ENCODE peak calls at places on chromosomes 1 and 21, in ten cellular contexts. P, L, O, G, U, C, E, D, H and V are unnamed samples.

GRCh38 chr1:185935360-185935759 is 201.2 kb downstream of the HMCN1 start:
- DNase-seq in O (no peak), D (no peak), C (no peak), L (no peak), U (no peak), P (no peak), E (no peak), G (no peak), H (no peak), V (no peak)

GRCh38 chr1:23791434-23792047 is 596 bp downstream of the LYPLA2 start:
- DNase-seq in O (peak; percentile 57), D (peak; percentile 94), E (peak; percentile 18), U (no peak), C (no peak), P (peak; percentile 45), H (peak; percentile 61), G (no peak), L (peak; percentile 49), V (no peak)

GRCh38 chr1:37661401-37661800 is 26.7 kb upstream of the RSPO1 start:
- DNase-seq in O (no peak), G (peak; percentile 20), H (no peak), E (no peak), C (no peak), U (peak; percentile 49), L (no peak), P (no peak), D (peak; percentile 85), V (no peak)

GRCh38 chr1:156157974-156158373 is 4.6 kb downstream of the SEMA4A start:
- DNase-seq in G (no peak), C (no peak), P (no peak), U (no peak), E (no peak), L (no peak), D (no peak), O (no peak), H (no peak), V (no peak)

GRCh38 chr1:155320661-155321576 is at the start of gene RUSC1:
- DNase-seq in D (peak; percentile 92), E (peak; percentile 66), U (no peak), H (peak; percentile 92), G (peak; percentile 46), P (peak; percentile 84), O (peak; percentile 50), L (peak; percentile 58), C (no peak), V (peak; percentile 63)

GRCh38 chr21:39084073-39084472 is 99.2 kb downstream of the PSMG1 start:
- DNase-seq in P (no peak), C (no peak), O (no peak), E (no peak), L (no peak), G (no peak), D (no peak), U (no peak), H (no peak), V (no peak)

GRCh38 chr1:89465201-89465600 is 59.4 kb upstream of the LRRC8B start:
- DNase-seq in P (no peak), C (no peak), O (peak; percentile 37), L (no peak), H (no peak), U (peak; percentile 76), D (no peak), E (no peak), G (no peak), V (no peak)

GRCh38 chr21:28334407-28334806 is 658.3 kb downstream of the LTN1 start:
- DNase-seq in L (no peak), P (no peak), U (no peak), G (no peak), C (no peak), O (peak; percentile 45), D (no peak), H (no peak), E (no peak), V (peak; percentile 21)

GRCh38 chr21:45983981-45984551 is 2.5 kb downstream of the COL6A1 start:
- DNase-seq in U (no peak), P (no peak), G (no peak), L (no peak), C (no peak), D (peak; percentile 95), O (no peak), E (no peak), H (no peak), V (peak; percentile 64)

GRCh38 chr1:53066941-53067738 is 5.1 kb downstream of the PODN start:
- DNase-seq in O (no peak), U (no peak), H (no peak), P (no peak), C (no peak), D (peak; percentile 82), G (peak; percentile 10), L (no peak), E (no peak), V (peak; percentile 20)

GRCh38 chr1:201694615-201695335 is 134.2 kb upstream of the IPO9 start:
- DNase-seq in P (no peak), D (no peak), E (no peak), H (no peak), O (no peak), U (no peak), C (no peak), L (no peak), G (no peak), V (no peak)

GRCh38 chr1:201391225-201391624 is 7.9 kb downstream of the LAD1 start:
- DNase-seq in H (no peak), U (no peak), G (no peak), P (no peak), L (no peak), C (no peak), D (no peak), O (no peak), E (no peak), V (no peak)

GRCh38 chr1:234592240-234592639 is 17.7 kb downstream of the IRF2BP2 start:
- DNase-seq in P (no peak), C (no peak), D (no peak), U (no peak), H (no peak), O (no peak), L (no peak), E (no peak), G (no peak), V (no peak)

GRCh38 chr1:42953182-42954180 is 5.2 kb downstream of the SLC2A1 start:
- DNase-seq in U (no peak), E (no peak), H (no peak), D (peak; percentile 79), G (no peak), C (no peak), L (no peak), P (no peak), O (no peak), V (no peak)
- H3K4me3 ChIP-seq in U (peak overlapping the region; percentile 47), E (no peak overlapping the region), H (no peak overlapping the region), D (no peak overlapping the region), G (no peak overlapping the region), C (no peak overlapping the region), L (no peak overlapping the region), P (no peak overlapping the region), O (peak overlapping the region; percentile 14), V (no peak overlapping the region)

GRCh38 chr21:42636535-42636914 is 16.9 kb upstream of the PDE9A start:
- DNase-seq in G (no peak), E (peak; percentile 89), O (no peak), C (no peak), H (no peak), L (no peak), D (no peak), U (peak; percentile 21), P (no peak), V (peak; percentile 93)
- H3K4me3 ChIP-seq in G (no peak overlapping the region), E (no peak overlapping the region), O (no peak overlapping the region), C (no peak overlapping the region), H (no peak overlapping the region), L (no peak overlapping the region), D (no peak overlapping the region), U (no peak overlapping the region), P (no peak overlapping the region), V (no peak overlapping the region)

GRCh38 chr1:10065344-10065685 is 32.6 kb downstream of the UBE4B start:
- DNase-seq in E (peak; percentile 33), L (peak; percentile 35), O (no peak), U (no peak), C (no peak), G (no peak), D (no peak), P (peak; percentile 88), H (no peak), V (peak; percentile 57)

GRCh38 chr1:10064416-10065343 is 31.9 kb downstream of the UBE4B start:
- DNase-seq in D (no peak), U (no peak), H (no peak), O (no peak), G (no peak), P (no peak), L (no peak), C (no peak), E (no peak), V (no peak)

GRCh38 chr1:10061276-10061675 is 28.5 kb downstream of the UBE4B start:
- DNase-seq in L (no peak), E (no peak), C (no peak), O (no peak), P (no peak), D (no peak), U (no peak), H (no peak), G (no peak), V (no peak)

GRCh38 chr1:10065760-10066159 is 33.0 kb downstream of the UBE4B start:
- DNase-seq in E (no peak), L (no peak), U (no peak), C (no peak), G (no peak), D (no peak), H (no peak), P (no peak), O (no peak), V (no peak)

DNA sequence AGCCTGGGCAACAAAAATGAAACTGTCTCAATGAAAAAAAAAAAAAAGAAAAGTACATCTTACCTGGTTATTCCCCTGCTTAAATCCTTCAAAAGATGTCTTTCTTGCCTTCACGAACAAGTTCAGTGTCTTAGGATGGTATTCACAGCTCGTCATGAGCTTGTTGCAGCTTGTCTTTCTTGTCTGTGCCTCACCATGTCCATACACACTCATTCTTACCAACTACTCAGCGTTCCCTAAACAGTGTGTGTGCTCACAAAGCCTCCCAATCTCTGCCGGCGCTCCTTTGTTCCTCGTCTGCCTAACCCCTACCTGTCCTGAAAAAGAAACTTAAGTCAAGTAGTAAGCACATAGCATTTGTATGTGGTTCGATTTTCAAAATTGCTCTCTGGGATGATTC is 31.1 kb downstream of the UBE4B start:
- DNase-seq in G (peak; percentile 32), H (no peak), U (peak; percentile 89), D (no peak), P (no peak), L (no peak), E (no peak), O (no peak), C (no peak), V (no peak)
- H3K4me3 ChIP-seq in G (no peak overlapping the region), H (no peak overlapping the region), U (peak overlapping the region; percentile 60), D (no peak overlapping the region), P (no peak overlapping the region), L (no peak overlapping the region), E (no peak overlapping the region), O (no peak overlapping the region), C (no peak overlapping the region), V (no peak overlapping the region)

DNA sequence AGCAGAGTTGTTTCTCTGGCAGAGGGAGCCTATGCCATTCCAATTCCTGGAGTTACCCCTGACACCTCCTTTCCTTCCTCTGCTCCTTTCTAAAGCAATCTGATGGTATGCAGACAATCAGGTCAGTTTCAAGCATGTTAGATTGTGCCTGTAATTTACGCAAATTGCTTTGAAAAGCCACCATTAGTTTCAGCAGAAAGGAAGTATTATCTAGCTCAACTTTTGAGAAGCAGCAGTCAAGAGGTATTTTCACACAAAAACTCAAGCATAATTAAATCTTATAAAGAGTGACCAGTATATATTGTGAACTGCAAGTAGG is 2.2 kb downstream of the ERRFI1 start:
- DNase-seq in E (peak; percentile 15), H (no peak), C (no peak), U (no peak), O (no peak), P (no peak), L (no peak), G (no peak), D (no peak), V (no peak)
- H3K4me3 ChIP-seq in E (peak overlapping the region; percentile 65), H (no peak overlapping the region), C (peak overlapping the region; percentile 80), U (peak overlapping the region; percentile 90), O (no peak overlapping the region), P (no peak overlapping the region), L (peak overlapping the region; percentile 75), G (peak overlapping the region; percentile 94), D (peak overlapping the region; percentile 81), V (peak overlapping the region; percentile 96)